ENCODE peak calls at places on chromosomes 5 and 9, in nine cellular contexts. One of them, this sample, is unnamed. For H3K79me2, the result is how much of the 10 kb centered on the place peaks cover.

GRCh38 chr5:104443706-104444105 is 881.1 kb upstream of the NUDT12 start:
- DNase-seq in hepatocyte: no peak
- DNase-seq in MM.1S: no peak
- DNase-seq in K562: no peak
- DNase-seq in GM23338: no peak
- DNase-seq in PC-3: no peak
- DNase-seq in H1: no peak
- DNase-seq in HCT116: no peak
- DNase-seq in neural progenitor cell: no peak
- DNase-seq in this sample: no peak

GRCh38 chr5:148966348-148966747 is 96.5 kb downstream of the SH3TC2 start:
- DNase-seq in neural progenitor cell: no peak
- DNase-seq in hepatocyte: no peak
- DNase-seq in H1: no peak
- DNase-seq in HCT116: no peak
- DNase-seq in MM.1S: no peak
- DNase-seq in K562: no peak
- DNase-seq in GM23338: no peak
- DNase-seq in PC-3: no peak
- DNase-seq in this sample: no peak

GRCh38 chr5:3139596-3139995 is 388.1 kb upstream of the IRX2 start:
- DNase-seq in neural progenitor cell: no peak
- DNase-seq in hepatocyte: no peak
- DNase-seq in PC-3: no peak
- DNase-seq in H1: no peak
- DNase-seq in K562: no peak
- DNase-seq in HCT116: no peak
- DNase-seq in MM.1S: no peak
- DNase-seq in GM23338: no peak
- DNase-seq in this sample: no peak

GRCh38 chr5:35665066-35665465 is 47.4 kb downstream of the SPEF2 start:
- DNase-seq in hepatocyte: no peak
- DNase-seq in PC-3: no peak
- DNase-seq in neural progenitor cell: no peak
- DNase-seq in H1: no peak
- DNase-seq in K562: no peak
- DNase-seq in HCT116: no peak
- DNase-seq in GM23338: no peak
- DNase-seq in MM.1S: no peak
- DNase-seq in this sample: no peak

GRCh38 chr9:99224445-99224844 is 2.4 kb downstream of the SEC61B start:
- DNase-seq in K562: no peak
- DNase-seq in H1: no peak
- DNase-seq in HCT116: no peak
- DNase-seq in MM.1S: no peak
- DNase-seq in PC-3: no peak
- DNase-seq in neural progenitor cell: no peak
- DNase-seq in GM23338: no peak
- DNase-seq in hepatocyte: no peak
- DNase-seq in this sample: no peak

GRCh38 chr5:34571380-34572041 is 84.6 kb upstream of the RAI14 start:
- DNase-seq in GM23338: no peak
- DNase-seq in HCT116: no peak
- DNase-seq in H1: no peak
- DNase-seq in PC-3: no peak
- DNase-seq in hepatocyte: no peak
- DNase-seq in MM.1S: no peak
- DNase-seq in neural progenitor cell: no peak
- DNase-seq in K562: no peak
- DNase-seq in this sample: no peak

GRCh38 chr5:54703091-54703490 is 185.5 kb downstream of the SNX18 start:
- DNase-seq in GM23338: no peak
- DNase-seq in H1: no peak
- DNase-seq in neural progenitor cell: peak
- DNase-seq in MM.1S: no peak
- DNase-seq in hepatocyte: no peak
- DNase-seq in HCT116: no peak
- DNase-seq in K562: no peak
- DNase-seq in PC-3: peak
- DNase-seq in this sample: peak

GRCh38 chr5:101102506-101102905 is 199.4 kb upstream of the ST8SIA4 start:
- DNase-seq in K562: no peak
- DNase-seq in H1: no peak
- DNase-seq in GM23338: peak
- DNase-seq in HCT116: peak
- DNase-seq in PC-3: peak
- DNase-seq in MM.1S: no peak
- DNase-seq in hepatocyte: peak
- DNase-seq in neural progenitor cell: no peak
- DNase-seq in this sample: no peak

GRCh38 chr9:2216591-2216990 is 201.4 kb downstream of the SMARCA2 start:
- DNase-seq in HCT116: no peak
- DNase-seq in GM23338: no peak
- DNase-seq in H1: no peak
- DNase-seq in hepatocyte: no peak
- DNase-seq in MM.1S: peak
- DNase-seq in neural progenitor cell: no peak
- DNase-seq in PC-3: peak
- DNase-seq in K562: no peak
- DNase-seq in this sample: no peak

GRCh38 chr9:68508547-68508946 is 32.1 kb downstream of the TMEM252 start:
- DNase-seq in K562: peak
- DNase-seq in PC-3: no peak
- DNase-seq in MM.1S: no peak
- DNase-seq in hepatocyte: no peak
- DNase-seq in HCT116: no peak
- DNase-seq in neural progenitor cell: no peak
- DNase-seq in H1: no peak
- DNase-seq in GM23338: no peak
- DNase-seq in this sample: no peak

GRCh38 chr5:71537681-71538080 is 49.5 kb upstream of the MCCC2 start:
- DNase-seq in neural progenitor cell: peak
- DNase-seq in PC-3: no peak
- DNase-seq in GM23338: peak
- DNase-seq in hepatocyte: no peak
- DNase-seq in HCT116: no peak
- DNase-seq in MM.1S: no peak
- DNase-seq in K562: no peak
- DNase-seq in H1: no peak
- DNase-seq in this sample: no peak

GRCh38 chr9:106886111-106887046 is 23.4 kb downstream of the ZNF462 start:
- DNase-seq in HCT116: no peak
- DNase-seq in hepatocyte: no peak
- DNase-seq in PC-3: no peak
- DNase-seq in K562: no peak
- DNase-seq in GM23338: no peak
- DNase-seq in MM.1S: no peak
- DNase-seq in neural progenitor cell: no peak
- DNase-seq in H1: no peak
- DNase-seq in this sample: no peak
- H3K79me2 ChIP-seq in HCT116: under half
- H3K79me2 ChIP-seq in hepatocyte: half or more
- H3K79me2 ChIP-seq in PC-3: half or more
- H3K79me2 ChIP-seq in K562: under half
- H3K79me2 ChIP-seq in GM23338: half or more
- H3K79me2 ChIP-seq in MM.1S: under half
- H3K79me2 ChIP-seq in neural progenitor cell: half or more
- H3K79me2 ChIP-seq in H1: half or more
- H3K79me2 ChIP-seq in this sample: under half

GRCh38 chr5:176619569-176620332 is 9.8 kb upstream of the GPRIN1 start:
- DNase-seq in H1: no peak
- DNase-seq in HCT116: no peak
- DNase-seq in hepatocyte: no peak
- DNase-seq in neural progenitor cell: no peak
- DNase-seq in K562: no peak
- DNase-seq in PC-3: no peak
- DNase-seq in GM23338: peak
- DNase-seq in MM.1S: no peak
- DNase-seq in this sample: no peak
- H3K4me2 ChIP-seq in H1: peak
- H3K4me2 ChIP-seq in HCT116: peak
- H3K4me2 ChIP-seq in hepatocyte: peak
- H3K4me2 ChIP-seq in neural progenitor cell: peak
- H3K4me2 ChIP-seq in K562: peak
- H3K4me2 ChIP-seq in PC-3: peak
- H3K4me2 ChIP-seq in GM23338: peak
- H3K4me2 ChIP-seq in MM.1S: no peak
- H3K4me2 ChIP-seq in this sample: no peak

GRCh38 chr5:14364576-14365472 is 216.8 kb upstream of the OTULINL start:
- DNase-seq in neural progenitor cell: peak
- DNase-seq in hepatocyte: peak
- DNase-seq in GM23338: peak
- DNase-seq in HCT116: peak
- DNase-seq in H1: peak
- DNase-seq in MM.1S: no peak
- DNase-seq in K562: peak
- DNase-seq in PC-3: peak
- DNase-seq in this sample: no peak
- H3K79me2 ChIP-seq in neural progenitor cell: under half
- H3K79me2 ChIP-seq in hepatocyte: under half
- H3K79me2 ChIP-seq in GM23338: under half
- H3K79me2 ChIP-seq in HCT116: under half
- H3K79me2 ChIP-seq in H1: under half
- H3K79me2 ChIP-seq in MM.1S: under half
- H3K79me2 ChIP-seq in K562: under half
- H3K79me2 ChIP-seq in PC-3: under half
- H3K79me2 ChIP-seq in this sample: under half

GRCh38 chr9:131608469-131609115 is 63.3 kb downstream of the PRRT1B start:
- DNase-seq in H1: peak
- DNase-seq in HCT116: peak
- DNase-seq in GM23338: peak
- DNase-seq in MM.1S: no peak
- DNase-seq in PC-3: peak
- DNase-seq in neural progenitor cell: peak
- DNase-seq in K562: no peak
- DNase-seq in hepatocyte: peak
- DNase-seq in this sample: peak

GRCh38 chr9:131606896-131607567 is 61.7 kb downstream of the PRRT1B start:
- DNase-seq in K562: no peak
- DNase-seq in GM23338: no peak
- DNase-seq in hepatocyte: peak
- DNase-seq in HCT116: no peak
- DNase-seq in MM.1S: no peak
- DNase-seq in neural progenitor cell: no peak
- DNase-seq in H1: no peak
- DNase-seq in PC-3: no peak
- DNase-seq in this sample: no peak

GRCh38 chr9:131607591-131607990 is 62.3 kb downstream of the PRRT1B start:
- DNase-seq in GM23338: no peak
- DNase-seq in H1: no peak
- DNase-seq in neural progenitor cell: no peak
- DNase-seq in hepatocyte: no peak
- DNase-seq in MM.1S: no peak
- DNase-seq in K562: no peak
- DNase-seq in HCT116: no peak
- DNase-seq in PC-3: no peak
- DNase-seq in this sample: no peak

GRCh38 chr9:131610231-131610761 is 65.0 kb downstream of the PRRT1B start:
- DNase-seq in PC-3: no peak
- DNase-seq in hepatocyte: no peak
- DNase-seq in HCT116: no peak
- DNase-seq in GM23338: no peak
- DNase-seq in MM.1S: no peak
- DNase-seq in K562: no peak
- DNase-seq in neural progenitor cell: no peak
- DNase-seq in H1: no peak
- DNase-seq in this sample: no peak

DNA sequence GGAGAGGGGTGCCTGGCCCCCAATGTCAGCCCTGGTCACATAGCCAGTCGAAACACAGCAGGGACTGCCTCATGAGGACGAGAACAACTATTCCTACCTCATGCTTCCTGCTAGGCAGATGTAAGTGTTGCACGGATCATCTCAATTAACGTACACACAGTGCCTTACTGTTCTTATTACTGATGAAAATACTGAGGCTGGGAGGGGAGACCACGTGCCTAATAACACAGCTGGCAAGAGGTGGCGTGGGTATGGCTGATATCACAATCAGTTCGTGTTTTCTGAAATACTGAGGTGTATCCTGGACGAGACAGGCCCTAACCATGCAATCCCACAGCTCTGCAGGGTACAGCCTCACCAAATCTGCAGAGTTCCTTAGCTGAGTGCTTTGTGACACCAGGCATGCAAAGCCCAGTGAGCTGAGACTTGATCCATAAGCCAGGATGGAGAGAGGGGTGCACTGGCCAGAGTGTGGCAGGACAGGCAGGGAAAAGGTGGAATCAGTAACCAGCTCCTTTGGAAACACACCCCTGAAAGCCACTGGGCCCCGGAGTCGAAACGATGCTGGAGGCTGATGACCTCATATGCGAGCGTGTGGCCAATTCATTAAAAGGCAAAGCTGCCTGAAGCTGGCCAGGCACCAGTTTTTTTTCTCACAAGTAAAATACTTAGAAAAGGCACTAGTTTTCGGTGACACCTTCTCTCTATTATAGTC is 64.0 kb downstream of the PRRT1B start:
- DNase-seq in neural progenitor cell: peak
- DNase-seq in HCT116: no peak
- DNase-seq in K562: no peak
- DNase-seq in MM.1S: no peak
- DNase-seq in PC-3: no peak
- DNase-seq in hepatocyte: peak
- DNase-seq in GM23338: peak
- DNase-seq in H1: no peak
- DNase-seq in this sample: no peak
- H3K4me2 ChIP-seq in neural progenitor cell: peak
- H3K4me2 ChIP-seq in HCT116: peak
- H3K4me2 ChIP-seq in K562: no peak
- H3K4me2 ChIP-seq in MM.1S: no peak
- H3K4me2 ChIP-seq in PC-3: peak
- H3K4me2 ChIP-seq in hepatocyte: peak
- H3K4me2 ChIP-seq in GM23338: peak
- H3K4me2 ChIP-seq in H1: peak
- H3K4me2 ChIP-seq in this sample: peak

GRCh38 chr9:33161589-33162132 is 5.5 kb downstream of the B4GALT1 start:
- DNase-seq in K562: no peak
- DNase-seq in HCT116: peak
- DNase-seq in hepatocyte: peak
- DNase-seq in H1: no peak
- DNase-seq in MM.1S: no peak
- DNase-seq in GM23338: no peak
- DNase-seq in PC-3: peak
- DNase-seq in neural progenitor cell: no peak
- DNase-seq in this sample: peak
- H3K79me2 ChIP-seq in K562: half or more
- H3K79me2 ChIP-seq in HCT116: half or more
- H3K79me2 ChIP-seq in hepatocyte: half or more
- H3K79me2 ChIP-seq in H1: under half
- H3K79me2 ChIP-seq in MM.1S: half or more
- H3K79me2 ChIP-seq in GM23338: under half
- H3K79me2 ChIP-seq in PC-3: half or more
- H3K79me2 ChIP-seq in neural progenitor cell: under half
- H3K79me2 ChIP-seq in this sample: half or more

This sample was measured in PC-9.